ENCODE peak calls at places on chromosomes 4 and X, in seven cellular contexts. One of them, this sample, is unnamed.

GRCh38 chr4:87049508-87049907 is 114.7 kb downstream of the AFF1 start:
- DNase-seq in activated CD4-positive, alpha-beta memory T cell treated with anti-CD3 and anti-CD28 coated beads for 36 hours: no peak
- DNase-seq in aorta: no peak
- DNase-seq in H4: no peak
- DNase-seq in chondrocyte: no peak
- DNase-seq in stomach: no peak
- DNase-seq in renal cortical epithelial cell: no peak
- DNase-seq in this sample: no peak

GRCh38 chr4:28443786-28444412 is 1583.3 kb downstream of the STIM2 start:
- DNase-seq in activated CD4-positive, alpha-beta memory T cell treated with anti-CD3 and anti-CD28 coated beads for 36 hours: no peak
- DNase-seq in chondrocyte: no peak
- DNase-seq in H4: peak
- DNase-seq in renal cortical epithelial cell: peak
- DNase-seq in stomach: no peak
- DNase-seq in aorta: no peak
- DNase-seq in this sample: no peak

GRCh38 chr4:67558493-67558892 is at the start of gene STAP1:
- DNase-seq in H4: no peak
- DNase-seq in stomach: no peak
- DNase-seq in chondrocyte: no peak
- DNase-seq in renal cortical epithelial cell: no peak
- DNase-seq in aorta: no peak
- DNase-seq in activated CD4-positive, alpha-beta memory T cell treated with anti-CD3 and anti-CD28 coated beads for 36 hours: peak
- DNase-seq in this sample: peak

GRCh38 chr4:59945716-59946115 is 1254.4 kb upstream of the ADGRL3 start:
- DNase-seq in stomach: no peak
- DNase-seq in activated CD4-positive, alpha-beta memory T cell treated with anti-CD3 and anti-CD28 coated beads for 36 hours: no peak
- DNase-seq in renal cortical epithelial cell: no peak
- DNase-seq in H4: no peak
- DNase-seq in chondrocyte: no peak
- DNase-seq in aorta: no peak
- DNase-seq in this sample: no peak

GRCh38 chr4:152896819-152897218 is 39.3 kb upstream of the FHDC1 start:
- DNase-seq in chondrocyte: no peak
- DNase-seq in aorta: no peak
- DNase-seq in H4: peak
- DNase-seq in renal cortical epithelial cell: no peak
- DNase-seq in activated CD4-positive, alpha-beta memory T cell treated with anti-CD3 and anti-CD28 coated beads for 36 hours: no peak
- DNase-seq in stomach: no peak
- DNase-seq in this sample: no peak

GRCh38 chr4:40530961-40531635 is 98.6 kb downstream of the RBM47 start:
- DNase-seq in chondrocyte: no peak
- DNase-seq in aorta: no peak
- DNase-seq in renal cortical epithelial cell: no peak
- DNase-seq in H4: no peak
- DNase-seq in stomach: peak
- DNase-seq in activated CD4-positive, alpha-beta memory T cell treated with anti-CD3 and anti-CD28 coated beads for 36 hours: no peak
- DNase-seq in this sample: no peak

GRCh38 chrX:150465326-150465725 is 102.2 kb downstream of the MAMLD1 start:
- DNase-seq in H4: no peak
- DNase-seq in renal cortical epithelial cell: no peak
- DNase-seq in activated CD4-positive, alpha-beta memory T cell treated with anti-CD3 and anti-CD28 coated beads for 36 hours: no peak
- DNase-seq in aorta: no peak
- DNase-seq in stomach: no peak
- DNase-seq in chondrocyte: no peak
- DNase-seq in this sample: no peak

GRCh38 chr4:183831689-183832088 is 73.4 kb upstream of the STOX2 start:
- DNase-seq in stomach: no peak
- DNase-seq in chondrocyte: no peak
- DNase-seq in H4: no peak
- DNase-seq in activated CD4-positive, alpha-beta memory T cell treated with anti-CD3 and anti-CD28 coated beads for 36 hours: no peak
- DNase-seq in aorta: no peak
- DNase-seq in renal cortical epithelial cell: no peak
- DNase-seq in this sample: no peak

GRCh38 chr4:137601924-137602323 is 69.6 kb upstream of the PCDH18 start:
- DNase-seq in renal cortical epithelial cell: peak
- DNase-seq in activated CD4-positive, alpha-beta memory T cell treated with anti-CD3 and anti-CD28 coated beads for 36 hours: no peak
- DNase-seq in H4: no peak
- DNase-seq in chondrocyte: no peak
- DNase-seq in stomach: no peak
- DNase-seq in aorta: no peak
- DNase-seq in this sample: no peak

GRCh38 chr4:111678908-111679307 is 466.3 kb upstream of the FAM241A start:
- DNase-seq in activated CD4-positive, alpha-beta memory T cell treated with anti-CD3 and anti-CD28 coated beads for 36 hours: no peak
- DNase-seq in aorta: no peak
- DNase-seq in chondrocyte: no peak
- DNase-seq in stomach: no peak
- DNase-seq in H4: no peak
- DNase-seq in renal cortical epithelial cell: no peak
- DNase-seq in this sample: no peak

GRCh38 chr4:166724369-166724768 is 509.9 kb downstream of the SPOCK3 start:
- DNase-seq in stomach: no peak
- DNase-seq in renal cortical epithelial cell: no peak
- DNase-seq in H4: no peak
- DNase-seq in activated CD4-positive, alpha-beta memory T cell treated with anti-CD3 and anti-CD28 coated beads for 36 hours: no peak
- DNase-seq in chondrocyte: no peak
- DNase-seq in aorta: no peak
- DNase-seq in this sample: no peak

GRCh38 chr4:168882650-168883233 is 127.3 kb downstream of the CBR4 start:
- DNase-seq in renal cortical epithelial cell: peak
- DNase-seq in aorta: no peak
- DNase-seq in chondrocyte: no peak
- DNase-seq in activated CD4-positive, alpha-beta memory T cell treated with anti-CD3 and anti-CD28 coated beads for 36 hours: no peak
- DNase-seq in stomach: no peak
- DNase-seq in H4: peak
- DNase-seq in this sample: no peak

GRCh38 chr4:76585897-76586360 is 150.9 kb downstream of the SHROOM3 start:
- DNase-seq in stomach: peak
- DNase-seq in renal cortical epithelial cell: peak
- DNase-seq in H4: no peak
- DNase-seq in aorta: peak
- DNase-seq in activated CD4-positive, alpha-beta memory T cell treated with anti-CD3 and anti-CD28 coated beads for 36 hours: peak
- DNase-seq in chondrocyte: peak
- DNase-seq in this sample: no peak

GRCh38 chr4:860561-860960 is 34.6 kb upstream of the CPLX1 start:
- DNase-seq in H4: no peak
- DNase-seq in stomach: no peak
- DNase-seq in chondrocyte: peak
- DNase-seq in renal cortical epithelial cell: no peak
- DNase-seq in activated CD4-positive, alpha-beta memory T cell treated with anti-CD3 and anti-CD28 coated beads for 36 hours: no peak
- DNase-seq in aorta: peak
- DNase-seq in this sample: no peak